ENCODE peak calls at places on chromosome 15, in five cellular contexts. One of them, this sample, is unnamed.

GRCh38 chr15:39243396-39243795 is 337.5 kb upstream of the THBS1 start:
- DNase-seq in activated gamma-delta T cell treated with Interleukin-2 at 50 U/mL for 16 hours: no peak
- DNase-seq in pancreas: no peak
- DNase-seq in activated T-cell treated with anti-CD3 and anti-CD28 coated beads, Interleukin-2, amount 50 U/mL, for 72 hours: no peak
- DNase-seq in stimulated activated CD4-positive, alpha-beta T cell treated with anti-CD3 and anti-CD28 coated beads, TNF-alpha, amount 100 ng/mL, for 1 hour: no peak
- DNase-seq in this sample: peak

GRCh38 chr15:53759333-53759975 is at the start of gene WDR72:
- DNase-seq in activated gamma-delta T cell treated with Interleukin-2 at 50 U/mL for 16 hours: no peak
- DNase-seq in activated T-cell treated with anti-CD3 and anti-CD28 coated beads, Interleukin-2, amount 50 U/mL, for 72 hours: no peak
- DNase-seq in pancreas: no peak
- DNase-seq in stimulated activated CD4-positive, alpha-beta T cell treated with anti-CD3 and anti-CD28 coated beads, TNF-alpha, amount 100 ng/mL, for 1 hour: no peak
- DNase-seq in this sample: no peak

GRCh38 chr15:80512729-80513670 is 108.8 kb downstream of the ARNT2 start:
- DNase-seq in activated T-cell treated with anti-CD3 and anti-CD28 coated beads, Interleukin-2, amount 50 U/mL, for 72 hours: no peak
- DNase-seq in pancreas: no peak
- DNase-seq in stimulated activated CD4-positive, alpha-beta T cell treated with anti-CD3 and anti-CD28 coated beads, TNF-alpha, amount 100 ng/mL, for 1 hour: no peak
- DNase-seq in activated gamma-delta T cell treated with Interleukin-2 at 50 U/mL for 16 hours: no peak
- DNase-seq in this sample: peak

GRCh38 chr15:51016615-51017014 is 78.1 kb downstream of the TNFAIP8L3 start:
- DNase-seq in stimulated activated CD4-positive, alpha-beta T cell treated with anti-CD3 and anti-CD28 coated beads, TNF-alpha, amount 100 ng/mL, for 1 hour: no peak
- DNase-seq in activated gamma-delta T cell treated with Interleukin-2 at 50 U/mL for 16 hours: no peak
- DNase-seq in activated T-cell treated with anti-CD3 and anti-CD28 coated beads, Interleukin-2, amount 50 U/mL, for 72 hours: no peak
- DNase-seq in pancreas: no peak
- DNase-seq in this sample: no peak

GRCh38 chr15:34754171-34754580 is 622 bp downstream of the GJD2 start:
- DNase-seq in activated gamma-delta T cell treated with Interleukin-2 at 50 U/mL for 16 hours: no peak
- DNase-seq in activated T-cell treated with anti-CD3 and anti-CD28 coated beads, Interleukin-2, amount 50 U/mL, for 72 hours: no peak
- DNase-seq in pancreas: no peak
- DNase-seq in stimulated activated CD4-positive, alpha-beta T cell treated with anti-CD3 and anti-CD28 coated beads, TNF-alpha, amount 100 ng/mL, for 1 hour: no peak
- DNase-seq in this sample: no peak

GRCh38 chr15:51759557-51760070 is 8.2 kb downstream of the TMOD2 start:
- DNase-seq in activated T-cell treated with anti-CD3 and anti-CD28 coated beads, Interleukin-2, amount 50 U/mL, for 72 hours: no peak
- DNase-seq in pancreas: no peak
- DNase-seq in stimulated activated CD4-positive, alpha-beta T cell treated with anti-CD3 and anti-CD28 coated beads, TNF-alpha, amount 100 ng/mL, for 1 hour: no peak
- DNase-seq in activated gamma-delta T cell treated with Interleukin-2 at 50 U/mL for 16 hours: no peak
- DNase-seq in this sample: peak

GRCh38 chr15:60582370-60583036 is 103.6 kb upstream of the ICE2 start:
- DNase-seq in activated gamma-delta T cell treated with Interleukin-2 at 50 U/mL for 16 hours: peak
- DNase-seq in pancreas: no peak
- DNase-seq in activated T-cell treated with anti-CD3 and anti-CD28 coated beads, Interleukin-2, amount 50 U/mL, for 72 hours: peak
- DNase-seq in stimulated activated CD4-positive, alpha-beta T cell treated with anti-CD3 and anti-CD28 coated beads, TNF-alpha, amount 100 ng/mL, for 1 hour: no peak
- DNase-seq in this sample: no peak

GRCh38 chr15:73781038-73781925 is 28.1 kb upstream of the INSYN1 start:
- DNase-seq in pancreas: no peak
- DNase-seq in activated T-cell treated with anti-CD3 and anti-CD28 coated beads, Interleukin-2, amount 50 U/mL, for 72 hours: no peak
- DNase-seq in stimulated activated CD4-positive, alpha-beta T cell treated with anti-CD3 and anti-CD28 coated beads, TNF-alpha, amount 100 ng/mL, for 1 hour: no peak
- DNase-seq in activated gamma-delta T cell treated with Interleukin-2 at 50 U/mL for 16 hours: no peak
- DNase-seq in this sample: no peak

GRCh38 chr15:43190178-43190577 is 5.0 kb downstream of the CCNDBP1 start:
- DNase-seq in activated gamma-delta T cell treated with Interleukin-2 at 50 U/mL for 16 hours: no peak
- DNase-seq in pancreas: peak
- DNase-seq in activated T-cell treated with anti-CD3 and anti-CD28 coated beads, Interleukin-2, amount 50 U/mL, for 72 hours: no peak
- DNase-seq in stimulated activated CD4-positive, alpha-beta T cell treated with anti-CD3 and anti-CD28 coated beads, TNF-alpha, amount 100 ng/mL, for 1 hour: no peak
- DNase-seq in this sample: peak

GRCh38 chr15:64045774-64046346 is 425 bp downstream of the DAPK2 start:
- DNase-seq in activated gamma-delta T cell treated with Interleukin-2 at 50 U/mL for 16 hours: peak
- DNase-seq in activated T-cell treated with anti-CD3 and anti-CD28 coated beads, Interleukin-2, amount 50 U/mL, for 72 hours: no peak
- DNase-seq in pancreas: peak
- DNase-seq in stimulated activated CD4-positive, alpha-beta T cell treated with anti-CD3 and anti-CD28 coated beads, TNF-alpha, amount 100 ng/mL, for 1 hour: no peak
- DNase-seq in this sample: no peak

GRCh38 chr15:29352402-29352801 is 82.8 kb upstream of the NSMCE3 start:
- DNase-seq in pancreas: no peak
- DNase-seq in activated T-cell treated with anti-CD3 and anti-CD28 coated beads, Interleukin-2, amount 50 U/mL, for 72 hours: no peak
- DNase-seq in stimulated activated CD4-positive, alpha-beta T cell treated with anti-CD3 and anti-CD28 coated beads, TNF-alpha, amount 100 ng/mL, for 1 hour: no peak
- DNase-seq in activated gamma-delta T cell treated with Interleukin-2 at 50 U/mL for 16 hours: no peak
- DNase-seq in this sample: no peak

GRCh38 chr15:66565731-66566130 is at the start of gene LCTL:
- DNase-seq in stimulated activated CD4-positive, alpha-beta T cell treated with anti-CD3 and anti-CD28 coated beads, TNF-alpha, amount 100 ng/mL, for 1 hour: no peak
- DNase-seq in pancreas: no peak
- DNase-seq in activated gamma-delta T cell treated with Interleukin-2 at 50 U/mL for 16 hours: no peak
- DNase-seq in activated T-cell treated with anti-CD3 and anti-CD28 coated beads, Interleukin-2, amount 50 U/mL, for 72 hours: no peak
- DNase-seq in this sample: peak

GRCh38 chr15:45618813-45619212 is 16.0 kb upstream of the SQOR start:
- DNase-seq in activated gamma-delta T cell treated with Interleukin-2 at 50 U/mL for 16 hours: no peak
- DNase-seq in pancreas: no peak
- DNase-seq in stimulated activated CD4-positive, alpha-beta T cell treated with anti-CD3 and anti-CD28 coated beads, TNF-alpha, amount 100 ng/mL, for 1 hour: no peak
- DNase-seq in activated T-cell treated with anti-CD3 and anti-CD28 coated beads, Interleukin-2, amount 50 U/mL, for 72 hours: no peak
- DNase-seq in this sample: no peak

GRCh38 chr15:78988361-78988911 is 43.6 kb upstream of the CTSH start:
- DNase-seq in activated gamma-delta T cell treated with Interleukin-2 at 50 U/mL for 16 hours: no peak
- DNase-seq in stimulated activated CD4-positive, alpha-beta T cell treated with anti-CD3 and anti-CD28 coated beads, TNF-alpha, amount 100 ng/mL, for 1 hour: no peak
- DNase-seq in activated T-cell treated with anti-CD3 and anti-CD28 coated beads, Interleukin-2, amount 50 U/mL, for 72 hours: no peak
- DNase-seq in pancreas: peak
- DNase-seq in this sample: peak

GRCh38 chr15:100859970-100860828 is 19.4 kb upstream of the ALDH1A3 start:
- DNase-seq in activated gamma-delta T cell treated with Interleukin-2 at 50 U/mL for 16 hours: no peak
- DNase-seq in activated T-cell treated with anti-CD3 and anti-CD28 coated beads, Interleukin-2, amount 50 U/mL, for 72 hours: no peak
- DNase-seq in pancreas: no peak
- DNase-seq in stimulated activated CD4-positive, alpha-beta T cell treated with anti-CD3 and anti-CD28 coated beads, TNF-alpha, amount 100 ng/mL, for 1 hour: no peak
- DNase-seq in this sample: no peak

GRCh38 chr15:74552761-74553441 is 11.9 kb downstream of the ARID3B start:
- DNase-seq in activated T-cell treated with anti-CD3 and anti-CD28 coated beads, Interleukin-2, amount 50 U/mL, for 72 hours: peak
- DNase-seq in pancreas: no peak
- DNase-seq in activated gamma-delta T cell treated with Interleukin-2 at 50 U/mL for 16 hours: no peak
- DNase-seq in stimulated activated CD4-positive, alpha-beta T cell treated with anti-CD3 and anti-CD28 coated beads, TNF-alpha, amount 100 ng/mL, for 1 hour: no peak
- DNase-seq in this sample: no peak

GRCh38 chr15:70226337-70226980 is 128.7 kb upstream of the TLE3 start:
- DNase-seq in activated T-cell treated with anti-CD3 and anti-CD28 coated beads, Interleukin-2, amount 50 U/mL, for 72 hours: no peak
- DNase-seq in pancreas: no peak
- DNase-seq in activated gamma-delta T cell treated with Interleukin-2 at 50 U/mL for 16 hours: no peak
- DNase-seq in stimulated activated CD4-positive, alpha-beta T cell treated with anti-CD3 and anti-CD28 coated beads, TNF-alpha, amount 100 ng/mL, for 1 hour: no peak
- DNase-seq in this sample: no peak

GRCh38 chr15:84582583-84583157 is 18.1 kb upstream of the ZSCAN2 start:
- DNase-seq in stimulated activated CD4-positive, alpha-beta T cell treated with anti-CD3 and anti-CD28 coated beads, TNF-alpha, amount 100 ng/mL, for 1 hour: no peak
- DNase-seq in activated T-cell treated with anti-CD3 and anti-CD28 coated beads, Interleukin-2, amount 50 U/mL, for 72 hours: peak
- DNase-seq in activated gamma-delta T cell treated with Interleukin-2 at 50 U/mL for 16 hours: no peak
- DNase-seq in pancreas: no peak
- DNase-seq in this sample: peak

GRCh38 chr15:48646364-48646763 is 855 bp upstream of the FBN1 start:
- DNase-seq in activated gamma-delta T cell treated with Interleukin-2 at 50 U/mL for 16 hours: no peak
- DNase-seq in activated T-cell treated with anti-CD3 and anti-CD28 coated beads, Interleukin-2, amount 50 U/mL, for 72 hours: no peak
- DNase-seq in stimulated activated CD4-positive, alpha-beta T cell treated with anti-CD3 and anti-CD28 coated beads, TNF-alpha, amount 100 ng/mL, for 1 hour: no peak
- DNase-seq in pancreas: no peak
- DNase-seq in this sample: no peak

GRCh38 chr15:32642667-32643425 is 1.3 kb downstream of the SCG5 start:
- DNase-seq in pancreas: no peak
- DNase-seq in stimulated activated CD4-positive, alpha-beta T cell treated with anti-CD3 and anti-CD28 coated beads, TNF-alpha, amount 100 ng/mL, for 1 hour: no peak
- DNase-seq in activated gamma-delta T cell treated with Interleukin-2 at 50 U/mL for 16 hours: no peak
- DNase-seq in activated T-cell treated with anti-CD3 and anti-CD28 coated beads, Interleukin-2, amount 50 U/mL, for 72 hours: no peak
- DNase-seq in this sample: no peak

GRCh38 chr15:78763111-78763795 is 48.0 kb downstream of the ADAMTS7 start:
- DNase-seq in stimulated activated CD4-positive, alpha-beta T cell treated with anti-CD3 and anti-CD28 coated beads, TNF-alpha, amount 100 ng/mL, for 1 hour: no peak
- DNase-seq in activated T-cell treated with anti-CD3 and anti-CD28 coated beads, Interleukin-2, amount 50 U/mL, for 72 hours: no peak
- DNase-seq in activated gamma-delta T cell treated with Interleukin-2 at 50 U/mL for 16 hours: no peak
- DNase-seq in pancreas: no peak
- DNase-seq in this sample: no peak

GRCh38 chr15:75669191-75669878 is 21.6 kb downstream of the SNX33 start:
- DNase-seq in stimulated activated CD4-positive, alpha-beta T cell treated with anti-CD3 and anti-CD28 coated beads, TNF-alpha, amount 100 ng/mL, for 1 hour: no peak
- DNase-seq in pancreas: peak
- DNase-seq in activated T-cell treated with anti-CD3 and anti-CD28 coated beads, Interleukin-2, amount 50 U/mL, for 72 hours: peak
- DNase-seq in activated gamma-delta T cell treated with Interleukin-2 at 50 U/mL for 16 hours: no peak
- DNase-seq in this sample: no peak

GRCh38 chr15:70355275-70355795 is 257.6 kb upstream of the TLE3 start:
- DNase-seq in stimulated activated CD4-positive, alpha-beta T cell treated with anti-CD3 and anti-CD28 coated beads, TNF-alpha, amount 100 ng/mL, for 1 hour: no peak
- DNase-seq in pancreas: no peak
- DNase-seq in activated gamma-delta T cell treated with Interleukin-2 at 50 U/mL for 16 hours: no peak
- DNase-seq in activated T-cell treated with anti-CD3 and anti-CD28 coated beads, Interleukin-2, amount 50 U/mL, for 72 hours: no peak
- DNase-seq in this sample: no peak

GRCh38 chr15:101138913-101139880 is 112.7 kb downstream of the CHSY1 start:
- DNase-seq in activated T-cell treated with anti-CD3 and anti-CD28 coated beads, Interleukin-2, amount 50 U/mL, for 72 hours: no peak
- DNase-seq in activated gamma-delta T cell treated with Interleukin-2 at 50 U/mL for 16 hours: no peak
- DNase-seq in stimulated activated CD4-positive, alpha-beta T cell treated with anti-CD3 and anti-CD28 coated beads, TNF-alpha, amount 100 ng/mL, for 1 hour: no peak
- DNase-seq in pancreas: no peak
- DNase-seq in this sample: no peak

GRCh38 chr15:35548435-35548834 is 2.5 kb upstream of the DPH6 start:
- DNase-seq in activated gamma-delta T cell treated with Interleukin-2 at 50 U/mL for 16 hours: no peak
- DNase-seq in pancreas: no peak
- DNase-seq in stimulated activated CD4-positive, alpha-beta T cell treated with anti-CD3 and anti-CD28 coated beads, TNF-alpha, amount 100 ng/mL, for 1 hour: no peak
- DNase-seq in activated T-cell treated with anti-CD3 and anti-CD28 coated beads, Interleukin-2, amount 50 U/mL, for 72 hours: no peak
- DNase-seq in this sample: no peak

GRCh38 chr15:74179983-74180688 is 6.6 kb downstream of the ISLR start:
- DNase-seq in activated gamma-delta T cell treated with Interleukin-2 at 50 U/mL for 16 hours: no peak
- DNase-seq in pancreas: no peak
- DNase-seq in stimulated activated CD4-positive, alpha-beta T cell treated with anti-CD3 and anti-CD28 coated beads, TNF-alpha, amount 100 ng/mL, for 1 hour: no peak
- DNase-seq in activated T-cell treated with anti-CD3 and anti-CD28 coated beads, Interleukin-2, amount 50 U/mL, for 72 hours: no peak
- DNase-seq in this sample: peak

GRCh38 chr15:85563328-85563727 is 182.9 kb downstream of the AKAP13 start:
- DNase-seq in activated gamma-delta T cell treated with Interleukin-2 at 50 U/mL for 16 hours: no peak
- DNase-seq in activated T-cell treated with anti-CD3 and anti-CD28 coated beads, Interleukin-2, amount 50 U/mL, for 72 hours: no peak
- DNase-seq in pancreas: peak
- DNase-seq in stimulated activated CD4-positive, alpha-beta T cell treated with anti-CD3 and anti-CD28 coated beads, TNF-alpha, amount 100 ng/mL, for 1 hour: no peak
- DNase-seq in this sample: no peak

GRCh38 chr15:69902414-69903062 is 195.2 kb downstream of the TLE3 start:
- DNase-seq in activated T-cell treated with anti-CD3 and anti-CD28 coated beads, Interleukin-2, amount 50 U/mL, for 72 hours: no peak
- DNase-seq in stimulated activated CD4-positive, alpha-beta T cell treated with anti-CD3 and anti-CD28 coated beads, TNF-alpha, amount 100 ng/mL, for 1 hour: no peak
- DNase-seq in pancreas: no peak
- DNase-seq in activated gamma-delta T cell treated with Interleukin-2 at 50 U/mL for 16 hours: no peak
- DNase-seq in this sample: no peak

GRCh38 chr15:32659340-32659831 is 17.9 kb downstream of the SCG5 start:
- DNase-seq in pancreas: no peak
- DNase-seq in stimulated activated CD4-positive, alpha-beta T cell treated with anti-CD3 and anti-CD28 coated beads, TNF-alpha, amount 100 ng/mL, for 1 hour: no peak
- DNase-seq in activated gamma-delta T cell treated with Interleukin-2 at 50 U/mL for 16 hours: no peak
- DNase-seq in activated T-cell treated with anti-CD3 and anti-CD28 coated beads, Interleukin-2, amount 50 U/mL, for 72 hours: no peak
- DNase-seq in this sample: peak

GRCh38 chr15:70047386-70048195 is 50.1 kb downstream of the TLE3 start:
- DNase-seq in pancreas: no peak
- DNase-seq in activated T-cell treated with anti-CD3 and anti-CD28 coated beads, Interleukin-2, amount 50 U/mL, for 72 hours: no peak
- DNase-seq in stimulated activated CD4-positive, alpha-beta T cell treated with anti-CD3 and anti-CD28 coated beads, TNF-alpha, amount 100 ng/mL, for 1 hour: no peak
- DNase-seq in activated gamma-delta T cell treated with Interleukin-2 at 50 U/mL for 16 hours: no peak
- DNase-seq in this sample: no peak

GRCh38 chr15:36811903-36812302 is 232.5 kb downstream of the CDIN1 start:
- DNase-seq in pancreas: no peak
- DNase-seq in activated T-cell treated with anti-CD3 and anti-CD28 coated beads, Interleukin-2, amount 50 U/mL, for 72 hours: no peak
- DNase-seq in stimulated activated CD4-positive, alpha-beta T cell treated with anti-CD3 and anti-CD28 coated beads, TNF-alpha, amount 100 ng/mL, for 1 hour: no peak
- DNase-seq in activated gamma-delta T cell treated with Interleukin-2 at 50 U/mL for 16 hours: no peak
- DNase-seq in this sample: no peak

GRCh38 chr15:77034620-77035467 is 36.1 kb downstream of the TSPAN3 start:
- DNase-seq in stimulated activated CD4-positive, alpha-beta T cell treated with anti-CD3 and anti-CD28 coated beads, TNF-alpha, amount 100 ng/mL, for 1 hour: peak
- DNase-seq in activated T-cell treated with anti-CD3 and anti-CD28 coated beads, Interleukin-2, amount 50 U/mL, for 72 hours: peak
- DNase-seq in pancreas: no peak
- DNase-seq in activated gamma-delta T cell treated with Interleukin-2 at 50 U/mL for 16 hours: peak
- DNase-seq in this sample: peak

GRCh38 chr15:66860844-66861243 is 158.8 kb downstream of the SMAD6 start:
- DNase-seq in activated T-cell treated with anti-CD3 and anti-CD28 coated beads, Interleukin-2, amount 50 U/mL, for 72 hours: no peak
- DNase-seq in stimulated activated CD4-positive, alpha-beta T cell treated with anti-CD3 and anti-CD28 coated beads, TNF-alpha, amount 100 ng/mL, for 1 hour: no peak
- DNase-seq in activated gamma-delta T cell treated with Interleukin-2 at 50 U/mL for 16 hours: no peak
- DNase-seq in pancreas: no peak
- DNase-seq in this sample: no peak

GRCh38 chr15:74127255-74127953 is 3.0 kb upstream of the ISLR2 start:
- DNase-seq in stimulated activated CD4-positive, alpha-beta T cell treated with anti-CD3 and anti-CD28 coated beads, TNF-alpha, amount 100 ng/mL, for 1 hour: peak
- DNase-seq in activated T-cell treated with anti-CD3 and anti-CD28 coated beads, Interleukin-2, amount 50 U/mL, for 72 hours: peak
- DNase-seq in pancreas: peak
- DNase-seq in activated gamma-delta T cell treated with Interleukin-2 at 50 U/mL for 16 hours: peak
- DNase-seq in this sample: peak